ENCODE peak calls at places on chromosomes 13 and 19, in five cellular contexts. One of them, this sample, is unnamed.

GRCh38 chr19:6060600-6061391 is 49.5 kb downstream of the RFX2 start:
- DNase-seq in activated CD4-positive, CD25-positive, alpha-beta regulatory T cell: peak
- DNase-seq in HTR-8/SVneo: peak
- DNase-seq in NB4: peak
- DNase-seq in amygdala: no peak
- DNase-seq in this sample: peak

GRCh38 chr13:54484166-54484565 is 1455.6 kb downstream of the OLFM4 start:
- DNase-seq in activated CD4-positive, CD25-positive, alpha-beta regulatory T cell: no peak
- DNase-seq in HTR-8/SVneo: no peak
- DNase-seq in NB4: no peak
- DNase-seq in amygdala: no peak
- DNase-seq in this sample: no peak

GRCh38 chr13:36998624-36999041 is 507 bp downstream of the ALG5 start:
- DNase-seq in activated CD4-positive, CD25-positive, alpha-beta regulatory T cell: peak
- DNase-seq in HTR-8/SVneo: no peak
- DNase-seq in NB4: peak
- DNase-seq in amygdala: no peak
- DNase-seq in this sample: peak

GRCh38 chr19:6414033-6414643 is 10.5 kb downstream of the KHSRP start:
- DNase-seq in activated CD4-positive, CD25-positive, alpha-beta regulatory T cell: no peak
- DNase-seq in HTR-8/SVneo: no peak
- DNase-seq in NB4: no peak
- DNase-seq in amygdala: no peak
- DNase-seq in this sample: no peak

GRCh38 chr19:45895519-45895972 is 6.9 kb downstream of the MYPOP start:
- DNase-seq in activated CD4-positive, CD25-positive, alpha-beta regulatory T cell: no peak
- DNase-seq in HTR-8/SVneo: no peak
- DNase-seq in NB4: no peak
- DNase-seq in amygdala: no peak
- DNase-seq in this sample: no peak

GRCh38 chr13:67063036-67063435 is 167.1 kb downstream of the PCDH9 start:
- DNase-seq in activated CD4-positive, CD25-positive, alpha-beta regulatory T cell: no peak
- DNase-seq in HTR-8/SVneo: no peak
- DNase-seq in NB4: no peak
- DNase-seq in amygdala: no peak
- DNase-seq in this sample: no peak

GRCh38 chr13:93476175-93476574 is 249.6 kb downstream of the GPC6 start:
- DNase-seq in activated CD4-positive, CD25-positive, alpha-beta regulatory T cell: no peak
- DNase-seq in HTR-8/SVneo: peak
- DNase-seq in NB4: no peak
- DNase-seq in amygdala: no peak
- DNase-seq in this sample: no peak

GRCh38 chr13:44174769-44175425 is 198.7 kb upstream of the SERP2 start:
- DNase-seq in activated CD4-positive, CD25-positive, alpha-beta regulatory T cell: no peak
- DNase-seq in HTR-8/SVneo: no peak
- DNase-seq in NB4: peak
- DNase-seq in amygdala: no peak
- DNase-seq in this sample: peak

GRCh38 chr13:51814825-51815650 is 11.1 kb upstream of the DHRS12 start:
- DNase-seq in activated CD4-positive, CD25-positive, alpha-beta regulatory T cell: peak
- DNase-seq in HTR-8/SVneo: peak
- DNase-seq in NB4: peak
- DNase-seq in amygdala: no peak
- DNase-seq in this sample: peak

GRCh38 chr13:77595166-77595810 is 59.8 kb downstream of the SCEL start:
- DNase-seq in activated CD4-positive, CD25-positive, alpha-beta regulatory T cell: no peak
- DNase-seq in HTR-8/SVneo: no peak
- DNase-seq in NB4: no peak
- DNase-seq in amygdala: no peak
- DNase-seq in this sample: no peak

GRCh38 chr19:58569191-58569942 is 3.8 kb downstream of the MZF1 start:
- DNase-seq in activated CD4-positive, CD25-positive, alpha-beta regulatory T cell: no peak
- DNase-seq in HTR-8/SVneo: no peak
- DNase-seq in NB4: no peak
- DNase-seq in amygdala: no peak
- DNase-seq in this sample: no peak

GRCh38 chr13:60448907-60449510 is 52.0 kb downstream of the TDRD3 start:
- DNase-seq in activated CD4-positive, CD25-positive, alpha-beta regulatory T cell: no peak
- DNase-seq in HTR-8/SVneo: peak
- DNase-seq in NB4: peak
- DNase-seq in amygdala: no peak
- DNase-seq in this sample: peak

GRCh38 chr13:97781891-97782305 is 171.6 kb upstream of the IPO5 start:
- DNase-seq in activated CD4-positive, CD25-positive, alpha-beta regulatory T cell: no peak
- DNase-seq in HTR-8/SVneo: no peak
- DNase-seq in NB4: peak
- DNase-seq in amygdala: no peak
- DNase-seq in this sample: no peak

GRCh38 chr13:35854286-35854685 is 276.9 kb downstream of the DCLK1 start:
- DNase-seq in activated CD4-positive, CD25-positive, alpha-beta regulatory T cell: no peak
- DNase-seq in HTR-8/SVneo: no peak
- DNase-seq in NB4: no peak
- DNase-seq in amygdala: no peak
- DNase-seq in this sample: no peak

GRCh38 chr19:22628401-22628800 is 5.7 kb upstream of the ZNF492 start:
- DNase-seq in activated CD4-positive, CD25-positive, alpha-beta regulatory T cell: no peak
- DNase-seq in HTR-8/SVneo: no peak
- DNase-seq in NB4: no peak
- DNase-seq in amygdala: no peak
- DNase-seq in this sample: no peak

GRCh38 chr19:1862424-1863307 is 713 bp downstream of the KLF16 start:
- DNase-seq in activated CD4-positive, CD25-positive, alpha-beta regulatory T cell: peak
- DNase-seq in HTR-8/SVneo: no peak
- DNase-seq in NB4: peak
- DNase-seq in amygdala: no peak
- DNase-seq in this sample: peak

GRCh38 chr19:19540707-19541515 is 2.8 kb downstream of the CILP2 start:
- DNase-seq in activated CD4-positive, CD25-positive, alpha-beta regulatory T cell: peak
- DNase-seq in HTR-8/SVneo: no peak
- DNase-seq in NB4: peak
- DNase-seq in amygdala: no peak
- DNase-seq in this sample: peak

GRCh38 chr13:29937836-29938235 is 87.4 kb upstream of the UBL3 start:
- DNase-seq in activated CD4-positive, CD25-positive, alpha-beta regulatory T cell: peak
- DNase-seq in HTR-8/SVneo: no peak
- DNase-seq in NB4: no peak
- DNase-seq in amygdala: no peak
- DNase-seq in this sample: no peak

GRCh38 chr13:64347662-64348061 is 2882.5 kb downstream of the PCDH9 start:
- DNase-seq in activated CD4-positive, CD25-positive, alpha-beta regulatory T cell: no peak
- DNase-seq in HTR-8/SVneo: no peak
- DNase-seq in NB4: no peak
- DNase-seq in amygdala: no peak
- DNase-seq in this sample: no peak

GRCh38 chr13:113009743-113010509 is 40.9 kb downstream of the MCF2L start:
- DNase-seq in activated CD4-positive, CD25-positive, alpha-beta regulatory T cell: no peak
- DNase-seq in HTR-8/SVneo: peak
- DNase-seq in NB4: no peak
- DNase-seq in amygdala: no peak
- DNase-seq in this sample: no peak

GRCh38 chr19:18418725-18419194 is 438 bp upstream of the SSBP4 start:
- DNase-seq in activated CD4-positive, CD25-positive, alpha-beta regulatory T cell: no peak
- DNase-seq in HTR-8/SVneo: no peak
- DNase-seq in NB4: peak
- DNase-seq in amygdala: no peak
- DNase-seq in this sample: no peak

GRCh38 chr13:83162493-83162892 is 719.8 kb downstream of the SLITRK1 start:
- DNase-seq in activated CD4-positive, CD25-positive, alpha-beta regulatory T cell: no peak
- DNase-seq in HTR-8/SVneo: no peak
- DNase-seq in NB4: no peak
- DNase-seq in amygdala: no peak
- DNase-seq in this sample: peak

GRCh38 chr19:6664916-6665315 is 5.0 kb downstream of the TNFSF14 start:
- DNase-seq in activated CD4-positive, CD25-positive, alpha-beta regulatory T cell: no peak
- DNase-seq in HTR-8/SVneo: no peak
- DNase-seq in NB4: no peak
- DNase-seq in amygdala: no peak
- DNase-seq in this sample: no peak

GRCh38 chr19:50275577-50276368 is 53.4 kb downstream of the KCNC3 start:
- DNase-seq in activated CD4-positive, CD25-positive, alpha-beta regulatory T cell: no peak
- DNase-seq in HTR-8/SVneo: no peak
- DNase-seq in NB4: no peak
- DNase-seq in amygdala: no peak
- DNase-seq in this sample: no peak

GRCh38 chr13:72384879-72385278 is 342.6 kb downstream of the MZT1 start:
- DNase-seq in activated CD4-positive, CD25-positive, alpha-beta regulatory T cell: no peak
- DNase-seq in HTR-8/SVneo: no peak
- DNase-seq in NB4: peak
- DNase-seq in amygdala: no peak
- DNase-seq in this sample: peak

GRCh38 chr19:16325671-16326400 is 1.2 kb downstream of the KLF2 start:
- DNase-seq in activated CD4-positive, CD25-positive, alpha-beta regulatory T cell: peak
- DNase-seq in HTR-8/SVneo: peak
- DNase-seq in NB4: no peak
- DNase-seq in amygdala: no peak
- DNase-seq in this sample: no peak

GRCh38 chr19:8512115-8512967 is 1.6 kb downstream of the ZNF414 start:
- DNase-seq in activated CD4-positive, CD25-positive, alpha-beta regulatory T cell: no peak
- DNase-seq in HTR-8/SVneo: no peak
- DNase-seq in NB4: peak
- DNase-seq in amygdala: no peak
- DNase-seq in this sample: peak

GRCh38 chr19:55136399-55137102 is 12.5 kb downstream of the TNNT1 start:
- DNase-seq in activated CD4-positive, CD25-positive, alpha-beta regulatory T cell: no peak
- DNase-seq in HTR-8/SVneo: no peak
- DNase-seq in NB4: no peak
- DNase-seq in amygdala: no peak
- DNase-seq in this sample: no peak

GRCh38 chr19:34320277-34320676 is 44.7 kb upstream of the GPI start:
- DNase-seq in activated CD4-positive, CD25-positive, alpha-beta regulatory T cell: no peak
- DNase-seq in HTR-8/SVneo: no peak
- DNase-seq in NB4: no peak
- DNase-seq in amygdala: no peak
- DNase-seq in this sample: no peak

GRCh38 chr13:24911135-24911524 is 147.2 kb downstream of the RNF17 start:
- DNase-seq in activated CD4-positive, CD25-positive, alpha-beta regulatory T cell: no peak
- DNase-seq in HTR-8/SVneo: peak
- DNase-seq in NB4: peak
- DNase-seq in amygdala: no peak
- DNase-seq in this sample: peak

GRCh38 chr19:19113040-19113541 is 25.2 kb downstream of the TMEM161A start:
- DNase-seq in activated CD4-positive, CD25-positive, alpha-beta regulatory T cell: no peak
- DNase-seq in HTR-8/SVneo: peak
- DNase-seq in NB4: peak
- DNase-seq in amygdala: no peak
- DNase-seq in this sample: peak

GRCh38 chr19:3404324-3405260 is 38.2 kb downstream of the NFIC start:
- DNase-seq in activated CD4-positive, CD25-positive, alpha-beta regulatory T cell: no peak
- DNase-seq in HTR-8/SVneo: no peak
- DNase-seq in NB4: no peak
- DNase-seq in amygdala: peak
- DNase-seq in this sample: no peak

GRCh38 chr13:42930136-42930535 is 61.9 kb downstream of the EPSTI1 start:
- DNase-seq in activated CD4-positive, CD25-positive, alpha-beta regulatory T cell: no peak
- DNase-seq in HTR-8/SVneo: no peak
- DNase-seq in NB4: no peak
- DNase-seq in amygdala: no peak
- DNase-seq in this sample: no peak

GRCh38 chr13:20610006-20610405 is 43.0 kb downstream of the IFT88 start:
- DNase-seq in activated CD4-positive, CD25-positive, alpha-beta regulatory T cell: no peak
- DNase-seq in HTR-8/SVneo: no peak
- DNase-seq in NB4: no peak
- DNase-seq in amygdala: no peak
- DNase-seq in this sample: peak